ENCODE peak calls at places on chromosomes 12 and 14, in four cellular contexts. E, V, S and M are unnamed samples.

GRCh38 chr12:118190266-118190665 is 54.3 kb downstream of the PEBP1 start:
- DNase-seq in E (no peak), V (no peak), S (no peak), M (no peak)

GRCh38 chr12:109293106-109293505 is 16.0 kb downstream of the FOXN4 start:
- DNase-seq in E (no peak), V (no peak), S (no peak), M (no peak)

GRCh38 chr12:126488786-126489185 is 1423.6 kb downstream of the AACS start:
- DNase-seq in E (no peak), V (no peak), S (no peak), M (no peak)

GRCh38 chr12:63206908-63207307 is 55.9 kb upstream of the AVPR1A start:
- DNase-seq in E (no peak), V (no peak), S (peak; percentile 70), M (no peak)

GRCh38 chr12:89648211-89648930 is 60.3 kb downstream of the ATP2B1 start:
- DNase-seq in E (no peak), V (no peak), S (no peak), M (no peak)

GRCh38 chr12:92149563-92149962 is 3.9 kb upstream of the BTG1 start:
- DNase-seq in E (no peak), V (no peak), S (no peak), M (no peak)

GRCh38 chr14:80136358-80136757 is 74.9 kb downstream of the DIO2 start:
- DNase-seq in E (no peak), V (no peak), S (no peak), M (no peak)

GRCh38 chr14:89771251-89771650 is 183.3 kb downstream of the EFCAB11 start:
- DNase-seq in E (no peak), V (no peak), S (no peak), M (no peak)

GRCh38 chr14:94046696-94047250 is 20.6 kb downstream of the OTUB2 start:
- DNase-seq in E (no peak), V (no peak), S (no peak), M (no peak)

GRCh38 chr14:58746261-58746660 is 108.5 kb downstream of the DACT1 start:
- DNase-seq in E (peak; percentile 47), V (no peak), S (no peak), M (no peak)

GRCh38 chr12:105418821-105419291 is 88.4 kb downstream of the C12orf75 start:
- DNase-seq in E (no peak), V (no peak), S (no peak), M (no peak)

GRCh38 chr14:20714593-20715250 is 26.2 kb downstream of the ANG start:
- DNase-seq in E (no peak), V (peak; percentile 90), S (peak; percentile 84), M (no peak)

GRCh38 chr14:74302160-74302628 is 540 bp downstream of the ABCD4 start:
- DNase-seq in E (peak; percentile 71), V (no peak), S (no peak), M (no peak)

GRCh38 chr14:53571990-53572389 is 384.6 kb downstream of the BMP4 start:
- DNase-seq in E (no peak), V (no peak), S (no peak), M (no peak)

GRCh38 chr12:21169878-21170472 is 39.0 kb downstream of the SLCO1B1 start:
- DNase-seq in E (peak; percentile 5), V (no peak), S (peak; percentile 21), M (peak; percentile 22)

GRCh38 chr12:72272731-72273498 is 745 bp downstream of the TRHDE start:
- DNase-seq in E (no peak), V (no peak), S (no peak), M (peak; percentile 24)

GRCh38 chr14:95361373-95362179 is 41.9 kb upstream of the CLMN start:
- DNase-seq in E (peak; percentile 25), V (no peak), S (no peak), M (peak; percentile 37)

GRCh38 chr14:54002653-54003052 is 46.0 kb upstream of the BMP4 start:
- DNase-seq in E (no peak), V (no peak), S (no peak), M (no peak)

GRCh38 chr12:57887631-57888406 is 41.3 kb upstream of the CTDSP2 start:
- DNase-seq in E (no peak), V (no peak), S (no peak), M (peak; percentile 23)

GRCh38 chr12:111089616-111090015 is 169.2 kb upstream of the MYL2 start:
- DNase-seq in E (no peak), V (no peak), S (no peak), M (no peak)

GRCh38 chr12:104121001-104121400 is 17.0 kb downstream of the NFYB start:
- DNase-seq in E (peak; percentile 36), V (no peak), S (no peak), M (no peak)

GRCh38 chr14:27077181-27077738 is 479.4 kb upstream of the NOVA1 start:
- DNase-seq in E (no peak), V (no peak), S (no peak), M (no peak)

GRCh38 chr12:76549131-76549530 is 10.4 kb downstream of the OSBPL8 start:
- DNase-seq in E (no peak), V (no peak), S (no peak), M (no peak)

GRCh38 chr14:75223664-75224154 is 47.3 kb upstream of the TMED10 start:
- DNase-seq in E (no peak), V (no peak), S (no peak), M (peak; percentile 72)

GRCh38 chr14:101199028-101199770 is 295.7 kb upstream of the RTL1 start:
- DNase-seq in E (no peak), V (no peak), S (no peak), M (peak; percentile 5)

GRCh38 chr12:57810450-57810849 is 8.1 kb downstream of the AVIL start:
- DNase-seq in E (no peak), V (no peak), S (no peak), M (no peak)

GRCh38 chr14:24426912-24427536 is 2.4 kb downstream of the CBLN3 start:
- DNase-seq in E (no peak), V (peak; percentile 35), S (no peak), M (no peak)

GRCh38 chr12:6532051-6532926 is 2.0 kb upstream of the GAPDH start:
- DNase-seq in E (peak; percentile 89), V (no peak), S (no peak), M (no peak)

GRCh38 chr12:65501093-65501621 is 222.7 kb downstream of the MSRB3 start:
- DNase-seq in E (no peak), V (no peak), S (peak; percentile 81), M (peak; percentile 24)

GRCh38 chr12:4014858-4015224 is 141.6 kb upstream of the PARP11 start:
- DNase-seq in E (no peak), V (no peak), S (no peak), M (no peak)

GRCh38 chr12:53232641-53233538 is 881 bp upstream of the RARG start:
- DNase-seq in E (peak; percentile 64), V (peak; percentile 82), S (peak; percentile 48), M (no peak)

GRCh38 chr12:121793501-121793835 is at the start of gene RHOF:
- DNase-seq in E (no peak), V (no peak), S (no peak), M (peak; percentile 81)

GRCh38 chr14:37588667-37588955 is 6.4 kb downstream of the FOXA1 start:
- DNase-seq in E (no peak), V (no peak), S (no peak), M (no peak)

GRCh38 chr12:39902823-39903222 is 203.1 kb downstream of the SLC2A13 start:
- DNase-seq in E (no peak), V (no peak), S (no peak), M (no peak)

DNA sequence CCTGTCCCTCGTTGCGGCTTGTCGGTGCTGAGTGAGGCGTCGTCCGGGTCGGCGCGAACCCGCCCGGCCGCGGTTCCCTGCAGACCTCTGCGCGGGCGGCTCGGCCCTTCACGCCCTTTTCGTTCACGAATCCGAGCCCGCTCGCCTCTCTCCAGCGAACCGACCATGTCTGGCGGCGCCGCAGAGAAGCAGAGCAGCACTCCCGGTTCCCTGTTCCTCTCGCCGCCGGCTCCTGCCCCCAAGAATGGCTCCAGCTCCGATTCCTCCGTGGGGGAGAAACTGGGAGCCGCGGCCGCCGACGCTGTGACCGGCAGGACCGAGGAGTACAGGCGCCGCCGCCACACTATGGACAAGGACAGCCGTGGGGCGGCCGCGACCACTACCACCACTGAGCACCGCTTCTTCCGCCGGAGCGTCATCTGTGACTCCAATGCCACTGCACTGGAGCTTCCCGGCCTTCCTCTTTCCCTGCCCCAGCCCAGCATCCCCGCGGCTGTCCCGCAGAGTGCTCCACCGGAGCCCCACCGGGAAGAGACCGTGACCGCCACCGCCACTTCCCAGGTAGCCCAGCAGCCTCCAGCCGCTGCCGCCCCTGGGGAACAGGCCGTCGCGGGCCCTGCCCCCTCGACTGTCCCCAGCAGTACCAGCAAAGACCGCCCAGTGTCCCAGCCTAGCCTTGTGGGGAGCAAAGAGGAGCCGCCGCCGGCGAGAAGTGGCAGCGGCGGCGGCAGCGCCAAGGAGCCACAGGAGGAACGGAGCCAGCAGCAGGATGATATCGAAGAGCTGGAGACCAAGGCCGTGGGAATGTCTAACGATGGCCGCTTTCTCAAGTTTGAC is 1.2 kb downstream of the WNK1 start:
- DNase-seq in E (no peak), V (peak; percentile 80), S (peak; percentile 17), M (peak; percentile 61)
- TF ChIP-seq POLR2A in E (no peak), V (no peak), S (no peak), M (no peak)

GRCh38 chr12:56333679-56334489 is at the start of gene PAN2:
- DNase-seq in E (peak; percentile 100), V (peak; percentile 96), S (peak; percentile 95), M (peak; percentile 96)
- TF ChIP-seq POLR2A in E (peak; percentile 61), V (peak; percentile 65), S (peak; percentile 75), M (peak; percentile 60)

DNA sequence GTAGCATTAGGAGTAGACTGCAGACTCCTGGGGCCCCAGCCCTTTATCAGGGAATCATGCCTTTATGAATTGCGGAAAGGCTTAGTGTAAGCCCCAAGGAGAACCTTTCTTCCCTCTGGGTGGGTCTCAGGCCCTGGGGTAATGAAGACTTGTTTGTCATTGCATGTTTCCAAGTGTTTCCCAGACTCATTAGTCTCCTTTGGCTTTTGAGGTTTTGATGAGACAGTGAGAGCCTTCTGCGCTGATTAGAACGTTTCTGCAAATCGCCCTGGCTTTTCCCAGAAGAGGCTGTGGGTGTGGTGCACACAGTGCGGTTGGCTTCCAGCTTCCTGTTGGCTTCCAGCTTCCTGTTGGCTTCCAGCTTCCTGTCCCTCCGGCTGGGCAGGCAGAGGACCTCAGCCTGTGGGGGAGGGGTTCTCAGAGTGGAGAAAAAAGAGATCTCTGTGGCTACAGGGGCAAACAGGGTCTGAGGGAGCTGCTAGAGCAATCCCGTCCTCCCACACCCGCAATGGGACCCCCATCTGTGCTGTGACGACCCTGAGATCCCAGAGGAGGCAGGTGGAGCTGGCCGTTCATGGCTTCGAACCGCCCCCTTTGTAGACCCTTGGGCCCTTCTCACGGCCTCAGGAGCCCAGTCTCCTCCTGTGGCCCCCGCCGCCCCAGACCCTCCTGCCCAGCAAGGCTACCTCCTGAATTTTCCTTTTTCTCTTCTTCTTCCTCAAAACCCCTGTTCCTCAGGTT is 42.1 kb downstream of the GPR68 start:
- DNase-seq in E (no peak), V (peak; percentile 73), S (no peak), M (peak; percentile 57)
- TF ChIP-seq POLR2A in E (no peak), V (no peak), S (no peak), M (no peak)

GRCh38 chr12:120687570-120688289 is 781 bp downstream of the MLEC start:
- DNase-seq in E (no peak), V (peak; percentile 68), S (no peak), M (no peak)

GRCh38 chr12:120686690-120687569 is at the start of gene MLEC:
- DNase-seq in E (peak; percentile 99), V (peak; percentile 99), S (peak; percentile 98), M (peak; percentile 97)

GRCh38 chr12:120688527-120689071 is 1.6 kb downstream of the MLEC start:
- DNase-seq in E (no peak), V (no peak), S (no peak), M (no peak)

GRCh38 chr12:120684523-120684932 is 2.4 kb upstream of the MLEC start:
- DNase-seq in E (no peak), V (no peak), S (no peak), M (no peak)

GRCh38 chr12:120686151-120686689 is 729 bp upstream of the MLEC start:
- DNase-seq in E (peak; percentile 92), V (peak; percentile 98), S (peak; percentile 92), M (peak; percentile 100)
- TF ChIP-seq POLR2A in E (peak; percentile 98), V (no peak), S (peak; percentile 18), M (no peak)